ENCODE peak calls at places on chromosomes 16 and 17, in eight cellular contexts. Y, C, W, U, A, P, M and L are unnamed samples.

GRCh38 chr16:75319513-75320401 is 68.3 kb upstream of the BCAR1 start:
- DNase-seq in W (peak; percentile 66), A (peak; percentile 80), U (peak; percentile 6), P (no peak), C (no peak), M (peak; percentile 93), Y (no peak), L (no peak)

GRCh38 chr16:74192281-74192680 is 104.3 kb upstream of the PSMD7 start:
- DNase-seq in C (no peak), Y (no peak), W (no peak), M (no peak), P (no peak), A (no peak), U (no peak), L (no peak)

GRCh38 chr16:4615389-4616046 is 830 bp upstream of the UBALD1 start:
- DNase-seq in W (no peak), Y (no peak), M (no peak), U (no peak), A (no peak), C (peak; percentile 80), P (no peak), L (no peak)

GRCh38 chr16:76669288-76669687 is 392.1 kb downstream of the CNTNAP4 start:
- DNase-seq in W (no peak), C (no peak), A (no peak), M (no peak), P (no peak), U (no peak), Y (no peak), L (no peak)

GRCh38 chr16:1923299-1924034 is 5.3 kb upstream of the HS3ST6 start:
- DNase-seq in C (no peak), P (no peak), A (no peak), M (peak; percentile 38), Y (no peak), U (peak; percentile 16), W (peak; percentile 41), L (peak; percentile 27)

GRCh38 chr17:67980456-67980855 is 15.8 kb downstream of the C17orf58 start:
- DNase-seq in Y (no peak), M (no peak), P (no peak), A (no peak), U (peak; percentile 50), C (no peak), W (no peak), L (peak; percentile 81)

GRCh38 chr16:86531193-86531550 is 20.8 kb downstream of the FOXF1 start:
- DNase-seq in Y (peak; percentile 43), P (no peak), A (no peak), M (no peak), U (no peak), C (peak; percentile 92), W (no peak), L (peak; percentile 59)

GRCh38 chr16:46974352-46974751 is 878 bp upstream of the DNAJA2 start:
- DNase-seq in W (no peak), C (no peak), Y (no peak), M (peak; percentile 11), P (no peak), A (no peak), U (no peak), L (peak; percentile 22)

GRCh38 chr17:57532966-57533365 is 212.1 kb downstream of the CCDC182 start:
- DNase-seq in Y (no peak), U (no peak), P (no peak), C (no peak), A (no peak), M (no peak), W (no peak), L (no peak)

GRCh38 chr16:56346131-56346890 is 79.0 kb downstream of the AMFR start:
- DNase-seq in P (no peak), U (no peak), W (no peak), Y (no peak), A (no peak), C (peak; percentile 20), M (no peak), L (no peak)

GRCh38 chr17:20098314-20098713 is 89.2 kb downstream of the SPECC1 start:
- DNase-seq in Y (no peak), M (no peak), A (no peak), U (no peak), C (no peak), P (no peak), W (no peak), L (no peak)

GRCh38 chr17:16878084-16878483 is 93.8 kb downstream of the TNFRSF13B start:
- DNase-seq in Y (no peak), M (no peak), P (no peak), U (no peak), W (no peak), A (no peak), C (no peak), L (no peak)

GRCh38 chr17:28698253-28698941 is 13.3 kb downstream of the PROCA1 start:
- DNase-seq in Y (no peak), W (no peak), U (no peak), A (no peak), M (peak; percentile 43), P (no peak), C (no peak), L (no peak)

GRCh38 chr16:89117975-89118289 is 24.3 kb downstream of the ACSF3 start:
- DNase-seq in P (no peak), M (no peak), W (no peak), U (no peak), C (peak; percentile 37), Y (no peak), A (no peak), L (no peak)

GRCh38 chr16:82641336-82641984 is 14.7 kb downstream of the CDH13 start:
- DNase-seq in Y (no peak), W (peak; percentile 40), U (no peak), M (peak; percentile 48), A (no peak), C (no peak), P (no peak), L (no peak)

GRCh38 chr16:1035066-1035415 is 37.5 kb upstream of the SSTR5 start:
- DNase-seq in W (no peak), A (no peak), C (no peak), M (no peak), U (no peak), Y (no peak), P (no peak), L (no peak)

GRCh38 chr17:60039096-60039495 is 39.6 kb downstream of the HEATR6 start:
- DNase-seq in U (no peak), M (peak; percentile 26), P (no peak), C (no peak), Y (no peak), A (no peak), W (no peak), L (no peak)

GRCh38 chr17:75272848-75273184 is 1.8 kb upstream of the MIF4GD start:
- DNase-seq in Y (no peak), A (no peak), W (no peak), M (no peak), P (no peak), U (no peak), C (no peak), L (no peak)

GRCh38 chr17:2094891-2095535 is 40.1 kb downstream of the HIC1 start:
- DNase-seq in A (no peak), Y (no peak), M (peak; percentile 78), U (peak; percentile 86), C (peak; percentile 87), W (no peak), P (no peak), L (peak; percentile 87)